ENCODE peak calls at places on chromosomes 7 and 10, in seven cellular contexts. W is left colon, R is glomerular endothelial cell, X is neural progenitor cell, Y is GDM1, F is right atrium auricular region, Q is H54. N is an unnamed sample.

GRCh38 chr7:119783799-119784198 is 489.2 kb upstream of the KCND2 start:
- DNase-seq in W (no peak), R (peak; percentile 9), X (no peak), Y (no peak), F (no peak), Q (no peak), N (no peak)

GRCh38 chr10:8586504-8586903 is 532.0 kb downstream of the GATA3 start:
- DNase-seq in W (no peak), R (no peak), X (no peak), Y (no peak), F (no peak), Q (no peak), N (no peak)

GRCh38 chr7:44382459-44383300 is 57.3 kb upstream of the CAMK2B start:
- DNase-seq in W (no peak), R (no peak), X (no peak), Y (no peak), F (peak; percentile 58), Q (no peak), N (no peak)

GRCh38 chr7:138554674-138555073 is 94.6 kb downstream of the TRIM24 start:
- DNase-seq in W (no peak), R (no peak), X (no peak), Y (no peak), F (no peak), Q (no peak), N (no peak)

GRCh38 chr10:76429331-76429625 is 997.9 kb downstream of the LRMDA start:
- DNase-seq in W (no peak), R (no peak), X (no peak), Y (no peak), F (no peak), Q (no peak), N (no peak)

GRCh38 chr10:73359492-73359891 is 828 bp upstream of the CFAP70 start:
- DNase-seq in W (no peak), R (no peak), X (no peak), Y (no peak), F (no peak), Q (no peak), N (no peak)

GRCh38 chr7:101163281-101164070 is 1.9 kb downstream of the VGF start:
- DNase-seq in W (peak; percentile 33), R (no peak), X (peak; percentile 63), Y (no peak), F (no peak), Q (no peak), N (no peak)

GRCh38 chr7:137337902-137338301 is 5.6 kb downstream of the PTN start:
- DNase-seq in W (no peak), R (no peak), X (no peak), Y (no peak), F (no peak), Q (no peak), N (no peak)

GRCh38 chr7:119737390-119737789 is 535.6 kb upstream of the KCND2 start:
- DNase-seq in W (no peak), R (no peak), X (no peak), Y (no peak), F (no peak), Q (no peak), N (no peak)

N was measured in kidney epithelial cell.